ENCODE peak calls at places on chromosomes 6 and 20, in seven cellular contexts. S is T-helper 2 cell; A is stimulated activated CD4-positive, alpha-beta T cell treated with anti-CD3 and anti-CD28 coated beads, Interleukin-12 subunit alpha, Interleukin-12 subunit beta, amount 100 ng/mL, for 4 hours; H is PC-9; F is NCI-H1092 treated with DMSO at 0.1 percent for 48 hours; J is kidney glomerular epithelial cell; I is brain microvascular endothelial cell. E is an unnamed sample.

GRCh38 chr6:120869397-120869796 is 464.9 kb downstream of the TBC1D32 start:
- DNase-seq in S (no peak), A (no peak), H (no peak), F (no peak), J (no peak), I (peak; percentile 5), E (no peak)

GRCh38 chr20:45679650-45680049 is 9.6 kb upstream of the WFDC11 start:
- DNase-seq in S (no peak), A (no peak), H (no peak), F (no peak), J (no peak), I (no peak), E (no peak)

GRCh38 chr6:113018351-113019151 is 671.4 kb downstream of the RFPL4B start:
- DNase-seq in S (no peak), A (no peak), H (no peak), F (no peak), J (peak; percentile 18), I (peak; percentile 79), E (peak; percentile 21)

GRCh38 chr6:78935561-78935960 is 68.2 kb downstream of the IRAK1BP1 start:
- DNase-seq in S (no peak), A (no peak), H (no peak), F (no peak), J (no peak), I (no peak), E (no peak)

GRCh38 chr6:166353507-166353906 is 11.2 kb upstream of the SFT2D1 start:
- DNase-seq in S (no peak), A (no peak), H (no peak), F (no peak), J (no peak), I (no peak), E (no peak)

GRCh38 chr20:61573415-61574305 is 321.6 kb downstream of the CDH4 start:
- DNase-seq in S (no peak), A (no peak), H (no peak), F (no peak), J (no peak), I (no peak), E (no peak)

GRCh38 chr6:32954983-32955802 is 2.3 kb upstream of the HLA-DMA start:
- DNase-seq in S (no peak), A (no peak), H (no peak), F (no peak), J (no peak), I (no peak), E (peak; percentile 38)

GRCh38 chr6:151071295-151071694 is 168.5 kb upstream of the AKAP12 start:
- DNase-seq in S (no peak), A (no peak), H (no peak), F (no peak), J (peak; percentile 4), I (peak; percentile 98), E (no peak)

GRCh38 chr6:100203391-100203790 is 209.4 kb upstream of the MCHR2 start:
- DNase-seq in S (no peak), A (no peak), H (peak; percentile 16), F (no peak), J (peak; percentile 61), I (peak; percentile 88), E (peak; percentile 71)

GRCh38 chr6:7157752-7158616 is 50.2 kb downstream of the RREB1 start:
- DNase-seq in S (no peak), A (no peak), H (no peak), F (no peak), J (peak; percentile 37), I (no peak), E (no peak)

GRCh38 chr6:96911171-96911570 is 13.4 kb upstream of the KLHL32 start:
- DNase-seq in S (no peak), A (no peak), H (no peak), F (no peak), J (no peak), I (no peak), E (no peak)

GRCh38 chr20:48898210-48898609 is 23.3 kb upstream of the ARFGEF2 start:
- DNase-seq in S (no peak), A (no peak), H (no peak), F (no peak), J (no peak), I (no peak), E (no peak)

GRCh38 chr20:10519361-10520048 is 84.4 kb downstream of the SLX4IP start:
- DNase-seq in S (no peak), A (no peak), H (no peak), F (no peak), J (no peak), I (peak; percentile 63), E (no peak)

GRCh38 chr20:36267605-36268500 is 31.6 kb downstream of the AAR2 start:
- DNase-seq in S (no peak), A (no peak), H (no peak), F (no peak), J (no peak), I (no peak), E (no peak)

GRCh38 chr20:5835234-5835845 is 85.1 kb downstream of the SHLD1 start:
- DNase-seq in S (peak; percentile 19), A (peak; percentile 1), H (peak; percentile 11), F (peak; percentile 66), J (peak; percentile 4), I (peak; percentile 52), E (no peak)

GRCh38 chr6:77822265-77822664 is 169.4 kb downstream of the MEI4 start:
- DNase-seq in S (no peak), A (no peak), H (no peak), F (no peak), J (no peak), I (no peak), E (no peak)

GRCh38 chr20:32470025-32470861 is 112.1 kb downstream of the ASXL1 start:
- DNase-seq in S (no peak), A (no peak), H (no peak), F (peak; percentile 11), J (peak; percentile 81), I (peak; percentile 82), E (no peak)

GRCh38 chr6:99739526-99739925 is 132.9 kb downstream of the PRDM13 start:
- DNase-seq in S (no peak), A (no peak), H (no peak), F (peak; percentile 76), J (no peak), I (no peak), E (no peak)

GRCh38 chr6:154197176-154197850 is 158.3 kb downstream of the OPRM1 start:
- DNase-seq in S (no peak), A (no peak), H (no peak), F (peak; percentile 59), J (peak; percentile 6), I (peak; percentile 41), E (no peak)

GRCh38 chr20:62030834-62031434 is 34.7 kb downstream of the TAF4 start:
- DNase-seq in S (no peak), A (peak; percentile 8), H (peak; percentile 40), F (no peak), J (no peak), I (no peak), E (no peak)

GRCh38 chr20:878511-879307 is 37.4 kb downstream of the ANGPT4 start:
- DNase-seq in S (no peak), A (no peak), H (no peak), F (no peak), J (peak; percentile 4), I (no peak), E (no peak)